ENCODE peak calls at places on chromosome 16, in eight cellular contexts. J is astrocyte of the spinal cord; S is memory B cell; G is A549; M is AG09319; Y is fibroblast of the conjunctiva; O is stimulated activated CD8-positive, alpha-beta memory T cell treated with anti-CD3 and anti-CD28 coated beads, Interleukin-4, amount 100 ng/mL, for 24 hours; U is hypothalamus. Q is an unnamed sample.

GRCh38 chr16:86887416-86887815 is 309.1 kb downstream of the FOXL1 start:
- DNase-seq in J (no peak), S (no peak), G (no peak), M (no peak), Y (no peak), O (no peak), U (no peak), Q (no peak)

GRCh38 chr16:56346131-56346890 is 79.0 kb downstream of the AMFR start:
- DNase-seq in J (no peak), S (no peak), G (no peak), M (no peak), Y (no peak), O (no peak), U (no peak), Q (no peak)

GRCh38 chr16:85171809-85172464 is 59.7 kb upstream of the CIBAR2 start:
- DNase-seq in J (no peak), S (no peak), G (no peak), M (no peak), Y (no peak), O (no peak), U (no peak), Q (no peak)

GRCh38 chr16:58733248-58733670 is 857 bp downstream of the GOT2 start:
- DNase-seq in J (peak; percentile 2), S (no peak), G (no peak), M (no peak), Y (no peak), O (no peak), U (no peak), Q (no peak)

GRCh38 chr16:85586360-85587145 is 26.6 kb upstream of the GSE1 start:
- DNase-seq in J (peak; percentile 30), S (no peak), G (no peak), M (no peak), Y (no peak), O (no peak), U (no peak), Q (no peak)

GRCh38 chr16:22189473-22190168 is 16.5 kb upstream of the EEF2K start:
- DNase-seq in J (peak; percentile 44), S (no peak), G (no peak), M (no peak), Y (no peak), O (peak; percentile 79), U (no peak), Q (no peak)

GRCh38 chr16:23504453-23505179 is 5.7 kb downstream of the GGA2 start:
- DNase-seq in J (peak; percentile 96), S (peak; percentile 41), G (peak; percentile 59), M (peak; percentile 7), Y (peak; percentile 66), O (peak; percentile 75), U (no peak), Q (no peak)

GRCh38 chr16:55051571-55051970 is 120.9 kb downstream of the IRX5 start:
- DNase-seq in J (no peak), S (no peak), G (no peak), M (no peak), Y (no peak), O (no peak), U (no peak), Q (no peak)

GRCh38 chr16:65889533-65889966 is 476.9 kb upstream of the CDH5 start:
- DNase-seq in J (peak; percentile 2), S (no peak), G (no peak), M (no peak), Y (no peak), O (no peak), U (no peak), Q (no peak)

GRCh38 chr16:15643453-15644305 is 725 bp upstream of the MARF1 start:
- DNase-seq in J (peak; percentile 79), S (no peak), G (peak; percentile 61), M (no peak), Y (peak; percentile 59), O (no peak), U (no peak), Q (peak; percentile 4)

GRCh38 chr16:53022374-53022773 is 30.3 kb downstream of the CHD9NB start:
- DNase-seq in J (peak; percentile 50), S (no peak), G (peak; percentile 69), M (no peak), Y (peak; percentile 34), O (no peak), U (no peak), Q (peak; percentile 47)

GRCh38 chr16:17497648-17498047 is 26.9 kb upstream of the XYLT1 start:
- DNase-seq in J (peak; percentile 65), S (no peak), G (no peak), M (no peak), Y (no peak), O (no peak), U (no peak), Q (no peak)

GRCh38 chr16:11501583-11502138 is 85.1 kb downstream of the LITAF start:
- DNase-seq in J (no peak), S (no peak), G (no peak), M (no peak), Y (no peak), O (no peak), U (no peak), Q (no peak)

GRCh38 chr16:65769776-65770438 is 596.6 kb upstream of the CDH5 start:
- DNase-seq in J (no peak), S (no peak), G (no peak), M (no peak), Y (no peak), O (no peak), U (no peak), Q (no peak)

GRCh38 chr16:4496305-4496704 is 20.1 kb downstream of the HMOX2 start:
- DNase-seq in J (peak; percentile 63), S (no peak), G (no peak), M (no peak), Y (no peak), O (no peak), U (no peak), Q (no peak)

Q was measured in neural crest cell.